ENCODE peak calls at places on chromosomes 11 and 22, in seven cellular contexts. One of them, this sample, is unnamed.
A peak's percentile ranks its signal among the peaks of the same experiment; 100 is the strongest.

GRCh38 chr11:59754859-59755700 is at the start of gene STX3:
- DNase-seq in HepG2: peak; percentile 17
- DNase-seq in HCT116: peak; percentile 64
- DNase-seq in SK-N-SH: peak; percentile 84
- DNase-seq in K562: peak; percentile 85
- DNase-seq in H1: peak; percentile 85
- DNase-seq in GM12878: no peak
- DNase-seq in this sample: peak; percentile 93

GRCh38 chr11:102836290-102836875 is 7.0 kb downstream of the MMP3 start:
- DNase-seq in HepG2: no peak
- DNase-seq in HCT116: no peak
- DNase-seq in SK-N-SH: no peak
- DNase-seq in K562: no peak
- DNase-seq in H1: no peak
- DNase-seq in GM12878: no peak
- DNase-seq in this sample: no peak

GRCh38 chr11:103923473-103923931 is 112.9 kb upstream of the DDI1 start:
- DNase-seq in HepG2: peak; percentile 4
- DNase-seq in HCT116: peak; percentile 26
- DNase-seq in SK-N-SH: no peak
- DNase-seq in K562: no peak
- DNase-seq in H1: no peak
- DNase-seq in GM12878: no peak
- DNase-seq in this sample: peak; percentile 22

GRCh38 chr11:57458410-57459111 is 1.8 kb upstream of the RTN4RL2 start:
- DNase-seq in HepG2: no peak
- DNase-seq in HCT116: no peak
- DNase-seq in SK-N-SH: peak; percentile 84
- DNase-seq in K562: peak; percentile 58
- DNase-seq in H1: peak; percentile 92
- DNase-seq in GM12878: no peak
- DNase-seq in this sample: peak; percentile 56

GRCh38 chr11:9263840-9264380 is 1.2 kb downstream of the DENND5A start:
- DNase-seq in HepG2: peak; percentile 43
- DNase-seq in HCT116: no peak
- DNase-seq in SK-N-SH: peak; percentile 39
- DNase-seq in K562: peak; percentile 40
- DNase-seq in H1: no peak
- DNase-seq in GM12878: peak; percentile 82
- DNase-seq in this sample: no peak

GRCh38 chr22:31210830-31211503 is 1.1 kb upstream of the LIMK2 start:
- DNase-seq in HepG2: peak; percentile 93
- DNase-seq in HCT116: no peak
- DNase-seq in SK-N-SH: no peak
- DNase-seq in K562: no peak
- DNase-seq in H1: no peak
- DNase-seq in GM12878: no peak
- DNase-seq in this sample: no peak

GRCh38 chr22:37162221-37163095 is 12.7 kb upstream of the IL2RB start:
- DNase-seq in HepG2: no peak
- DNase-seq in HCT116: no peak
- DNase-seq in SK-N-SH: no peak
- DNase-seq in K562: no peak
- DNase-seq in H1: no peak
- DNase-seq in GM12878: peak; percentile 98
- DNase-seq in this sample: no peak

GRCh38 chr11:61955416-61956135 is 5.4 kb downstream of the BEST1 start:
- DNase-seq in HepG2: no peak
- DNase-seq in HCT116: no peak
- DNase-seq in SK-N-SH: no peak
- DNase-seq in K562: no peak
- DNase-seq in H1: peak; percentile 93
- DNase-seq in GM12878: no peak
- DNase-seq in this sample: no peak

GRCh38 chr11:126405374-126405773 is 49.9 kb downstream of the ST3GAL4 start:
- DNase-seq in HepG2: no peak
- DNase-seq in HCT116: peak; percentile 12
- DNase-seq in SK-N-SH: no peak
- DNase-seq in K562: no peak
- DNase-seq in H1: no peak
- DNase-seq in GM12878: no peak
- DNase-seq in this sample: no peak

DNA sequence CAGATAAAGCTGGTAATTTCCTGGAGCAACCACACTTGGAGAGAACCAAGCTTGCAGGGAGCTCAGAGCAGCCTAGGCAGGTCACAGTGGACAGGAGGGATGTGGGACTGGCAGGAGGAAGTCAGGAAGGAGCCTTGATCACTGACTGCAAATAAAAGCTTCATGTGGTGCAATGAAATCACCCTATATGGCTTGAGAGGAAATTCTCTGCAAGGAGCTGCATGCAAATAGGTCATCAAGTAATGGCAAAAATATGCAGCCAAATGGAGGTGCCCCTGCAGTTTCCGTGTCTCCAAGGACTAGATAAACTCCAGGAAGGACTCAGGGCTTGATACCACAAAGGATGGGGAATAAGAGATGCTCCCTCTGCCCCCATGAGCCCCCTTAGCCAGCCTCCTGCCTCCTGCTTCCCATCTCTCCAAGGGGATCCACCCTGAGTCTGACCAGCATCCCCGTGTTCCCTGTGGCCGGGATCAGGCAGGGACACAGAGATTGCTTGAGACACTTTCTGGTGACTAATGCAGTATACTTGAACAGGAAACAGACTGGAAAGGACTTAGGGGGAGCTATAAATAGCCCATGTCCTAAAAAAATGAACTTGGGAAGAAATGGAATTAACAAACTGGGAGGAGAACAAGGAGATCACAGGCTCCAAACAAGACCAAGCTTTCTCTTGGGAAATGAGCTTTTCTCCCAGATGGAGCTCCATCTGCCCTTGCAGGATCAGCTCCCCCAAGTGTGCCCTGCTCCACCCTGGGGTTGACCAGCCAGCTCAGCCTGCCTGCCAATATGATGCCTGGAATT is 23.9 kb upstream of the MICAL2 start:
- DNase-seq in HepG2: peak; percentile 37
- DNase-seq in HCT116: peak; percentile 63
- DNase-seq in SK-N-SH: no peak
- DNase-seq in K562: no peak
- DNase-seq in H1: no peak
- DNase-seq in GM12878: no peak
- DNase-seq in this sample: no peak
- TF ChIP-seq JUND in HepG2: no peak
- TF ChIP-seq JUND in HCT116: peak; percentile 65
- TF ChIP-seq JUND in SK-N-SH: peak; percentile 91
- TF ChIP-seq JUND in K562: no peak
- TF ChIP-seq JUND in H1: no peak
- TF ChIP-seq JUND in GM12878: no peak
- TF ChIP-seq JUND in this sample: no peak

GRCh38 chr11:35953081-35953480 is 9.2 kb downstream of the LDLRAD3 start:
- DNase-seq in HepG2: no peak
- DNase-seq in HCT116: no peak
- DNase-seq in SK-N-SH: peak; percentile 56
- DNase-seq in K562: no peak
- DNase-seq in H1: no peak
- DNase-seq in GM12878: no peak
- DNase-seq in this sample: no peak
- TF ChIP-seq JUND in HepG2: no peak
- TF ChIP-seq JUND in HCT116: no peak
- TF ChIP-seq JUND in SK-N-SH: no peak
- TF ChIP-seq JUND in K562: no peak
- TF ChIP-seq JUND in H1: no peak
- TF ChIP-seq JUND in GM12878: no peak
- TF ChIP-seq JUND in this sample: no peak

DNA sequence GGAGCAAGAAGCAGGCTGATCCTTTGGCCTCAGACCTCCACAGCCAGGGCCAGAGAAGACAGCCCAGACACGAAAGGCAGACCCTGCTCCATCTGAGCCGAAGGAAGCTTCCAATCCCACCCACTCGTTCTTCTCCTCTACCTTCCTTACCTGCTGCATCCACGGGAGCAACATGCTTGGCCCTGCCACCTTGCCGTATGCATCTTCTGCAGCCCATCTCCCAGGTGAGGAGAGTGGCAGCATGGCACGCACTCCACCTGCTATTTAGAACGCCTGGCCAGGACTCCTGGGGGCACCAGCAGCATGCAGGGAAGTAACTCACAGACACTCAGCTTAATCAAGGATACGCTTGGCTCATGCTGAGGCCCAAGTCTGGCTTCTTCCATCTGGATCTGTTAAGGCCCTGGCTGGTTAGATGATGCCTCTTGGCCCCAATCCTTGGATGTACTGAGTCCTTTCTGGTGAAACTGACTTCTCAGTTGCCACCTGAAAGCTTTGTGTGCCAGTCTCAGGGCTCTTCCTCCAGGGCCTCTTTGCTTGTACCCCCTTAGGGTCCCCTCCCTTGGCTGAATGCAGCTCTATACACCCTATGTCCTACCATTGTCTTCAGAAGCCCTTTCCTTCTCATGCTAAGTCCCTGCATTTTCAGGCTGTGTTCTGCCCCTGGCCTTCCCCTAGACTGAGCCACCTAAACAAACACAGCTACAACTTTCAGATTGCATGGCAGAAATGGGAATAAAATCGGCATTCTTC is 604.9 kb downstream of the BUD13 start:
- DNase-seq in HepG2: no peak
- DNase-seq in HCT116: no peak
- DNase-seq in SK-N-SH: no peak
- DNase-seq in K562: no peak
- DNase-seq in H1: peak; percentile 33
- DNase-seq in GM12878: no peak
- DNase-seq in this sample: no peak
- TF ChIP-seq JUND in HepG2: no peak
- TF ChIP-seq JUND in HCT116: no peak
- TF ChIP-seq JUND in SK-N-SH: no peak
- TF ChIP-seq JUND in K562: no peak
- TF ChIP-seq JUND in H1: no peak
- TF ChIP-seq JUND in GM12878: no peak
- TF ChIP-seq JUND in this sample: no peak

DNA sequence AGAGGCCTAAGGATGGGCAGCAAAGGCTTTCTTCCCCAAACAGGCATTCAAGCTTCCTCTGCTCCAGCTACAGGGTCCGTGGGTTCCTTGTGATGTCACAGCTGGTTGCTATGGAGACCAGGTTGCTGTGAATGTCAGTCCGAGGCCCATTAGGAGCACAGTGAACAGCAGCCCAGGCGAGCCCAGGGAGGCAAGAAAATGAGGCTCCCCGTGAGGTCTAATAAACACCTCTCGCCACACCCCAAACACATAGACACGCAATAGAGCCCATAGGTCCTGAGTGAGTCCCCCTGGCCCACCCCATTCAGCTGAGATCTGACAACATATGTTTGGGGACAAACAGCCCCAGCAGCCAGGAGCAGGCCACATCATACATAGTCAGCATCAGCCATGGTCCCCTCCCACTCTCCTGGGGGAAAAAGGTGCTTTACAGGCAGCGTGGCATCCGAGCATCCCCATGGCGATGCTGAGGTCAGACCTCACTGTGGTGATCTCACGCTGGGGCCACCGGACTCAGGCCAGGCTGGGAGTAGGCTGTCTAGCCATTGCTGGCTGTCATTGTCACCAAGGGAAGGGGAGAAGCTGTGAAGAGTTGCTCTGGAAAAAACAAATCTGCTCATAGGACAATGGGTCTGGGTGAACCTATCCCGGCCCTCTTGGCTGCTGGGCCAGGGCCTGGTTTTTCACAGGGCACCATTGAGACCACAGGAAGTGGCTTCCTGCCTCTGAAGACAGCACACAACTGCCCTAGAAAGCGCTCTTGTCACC is 23.1 kb upstream of the TP53I11 start:
- DNase-seq in HepG2: no peak
- DNase-seq in HCT116: no peak
- DNase-seq in SK-N-SH: no peak
- DNase-seq in K562: no peak
- DNase-seq in H1: no peak
- DNase-seq in GM12878: no peak
- DNase-seq in this sample: no peak
- TF ChIP-seq JUND in HepG2: no peak
- TF ChIP-seq JUND in HCT116: no peak
- TF ChIP-seq JUND in SK-N-SH: no peak
- TF ChIP-seq JUND in K562: no peak
- TF ChIP-seq JUND in H1: no peak
- TF ChIP-seq JUND in GM12878: no peak
- TF ChIP-seq JUND in this sample: no peak

DNA sequence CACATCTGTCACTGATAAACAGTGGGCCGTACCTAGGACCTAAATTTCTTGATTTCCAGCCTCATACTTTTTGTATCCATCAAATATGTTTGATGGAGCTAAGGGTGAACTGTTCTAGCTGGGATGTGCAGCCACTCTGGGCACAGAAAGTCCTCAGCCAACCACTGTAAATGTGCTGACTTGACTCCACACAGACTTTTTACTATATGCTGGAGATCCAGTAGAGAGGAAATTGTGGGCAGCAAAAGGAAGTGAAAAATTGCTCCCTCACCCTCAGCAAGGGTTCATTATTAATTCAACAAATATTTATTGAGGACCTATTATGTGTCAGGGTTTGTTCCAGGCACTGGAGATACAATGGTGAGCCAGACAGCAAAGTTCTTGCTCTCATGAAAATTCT is 54.2 kb upstream of the AMPD3 start:
- DNase-seq in HepG2: no peak
- DNase-seq in HCT116: no peak
- DNase-seq in SK-N-SH: no peak
- DNase-seq in K562: no peak
- DNase-seq in H1: no peak
- DNase-seq in GM12878: no peak
- DNase-seq in this sample: no peak
- TF ChIP-seq JUND in HepG2: no peak
- TF ChIP-seq JUND in HCT116: no peak
- TF ChIP-seq JUND in SK-N-SH: no peak
- TF ChIP-seq JUND in K562: no peak
- TF ChIP-seq JUND in H1: no peak
- TF ChIP-seq JUND in GM12878: no peak
- TF ChIP-seq JUND in this sample: no peak

DNA sequence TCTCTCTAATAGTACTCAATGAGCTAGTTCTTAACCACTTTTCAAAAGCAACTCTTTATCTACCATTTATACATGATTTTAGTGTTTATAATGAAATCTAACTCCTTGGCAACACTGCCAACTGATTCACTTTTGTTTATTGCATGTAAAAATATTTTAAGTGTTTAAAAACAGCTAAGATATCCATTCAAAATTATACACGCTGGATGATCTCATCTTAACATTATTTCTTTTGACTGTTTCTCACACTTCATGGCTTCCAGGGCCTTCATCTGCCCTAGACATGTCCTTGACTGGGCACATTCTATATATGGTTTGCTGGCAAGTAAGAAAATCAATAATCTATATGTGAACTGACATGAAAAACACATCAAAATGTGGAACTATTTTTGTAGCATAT is 414.6 kb upstream of the LUZP2 start:
- DNase-seq in HepG2: no peak
- DNase-seq in HCT116: no peak
- DNase-seq in SK-N-SH: no peak
- DNase-seq in K562: no peak
- DNase-seq in H1: no peak
- DNase-seq in GM12878: no peak
- DNase-seq in this sample: no peak
- TF ChIP-seq JUND in HepG2: no peak
- TF ChIP-seq JUND in HCT116: no peak
- TF ChIP-seq JUND in SK-N-SH: no peak
- TF ChIP-seq JUND in K562: no peak
- TF ChIP-seq JUND in H1: no peak
- TF ChIP-seq JUND in GM12878: no peak
- TF ChIP-seq JUND in this sample: no peak

GRCh38 chr22:50581950-50582561 is 593 bp downstream of the CHKB start:
- DNase-seq in HepG2: no peak
- DNase-seq in HCT116: no peak
- DNase-seq in SK-N-SH: no peak
- DNase-seq in K562: no peak
- DNase-seq in H1: no peak
- DNase-seq in GM12878: no peak
- DNase-seq in this sample: peak; percentile 10
- TF ChIP-seq JUND in HepG2: no peak
- TF ChIP-seq JUND in HCT116: no peak
- TF ChIP-seq JUND in SK-N-SH: no peak
- TF ChIP-seq JUND in K562: no peak
- TF ChIP-seq JUND in H1: no peak
- TF ChIP-seq JUND in GM12878: no peak
- TF ChIP-seq JUND in this sample: no peak